ENCODE peak calls at places on chromosomes 1 and 21, in six cellular contexts. One of them, this sample, is unnamed.

GRCh38 chr1:87212431-87213125 is 116.1 kb upstream of the LMO4 start:
- DNase-seq in heart left ventricle: no peak
- DNase-seq in H9: no peak
- DNase-seq in ovary: no peak
- DNase-seq in sigmoid colon: no peak
- DNase-seq in fibroblast of lung: no peak
- DNase-seq in this sample: no peak

GRCh38 chr21:38751379-38752050 is 54.2 kb upstream of the ETS2 start:
- DNase-seq in sigmoid colon: no peak
- DNase-seq in heart left ventricle: peak
- DNase-seq in fibroblast of lung: peak
- DNase-seq in ovary: peak
- DNase-seq in H9: no peak
- DNase-seq in this sample: no peak

GRCh38 chr1:25774921-25775774 is 24.8 kb upstream of the SELENON start:
- DNase-seq in ovary: no peak
- DNase-seq in fibroblast of lung: no peak
- DNase-seq in sigmoid colon: no peak
- DNase-seq in H9: no peak
- DNase-seq in heart left ventricle: no peak
- DNase-seq in this sample: no peak

GRCh38 chr1:194931166-194931565 is 1677.1 kb downstream of the KCNT2 start:
- DNase-seq in heart left ventricle: no peak
- DNase-seq in sigmoid colon: no peak
- DNase-seq in ovary: no peak
- DNase-seq in fibroblast of lung: peak
- DNase-seq in H9: no peak
- DNase-seq in this sample: no peak

GRCh38 chr1:194889310-194889709 is 1702.9 kb upstream of the B3GALT2 start:
- DNase-seq in H9: no peak
- DNase-seq in ovary: no peak
- DNase-seq in fibroblast of lung: no peak
- DNase-seq in heart left ventricle: no peak
- DNase-seq in sigmoid colon: no peak
- DNase-seq in this sample: no peak

GRCh38 chr1:211111351-211111750 is 22.6 kb downstream of the KCNH1 start:
- DNase-seq in H9: no peak
- DNase-seq in heart left ventricle: no peak
- DNase-seq in fibroblast of lung: no peak
- DNase-seq in sigmoid colon: no peak
- DNase-seq in ovary: no peak
- DNase-seq in this sample: no peak

GRCh38 chr1:23585321-23586022 is 26.2 kb upstream of the ID3 start:
- DNase-seq in heart left ventricle: no peak
- DNase-seq in sigmoid colon: peak
- DNase-seq in H9: no peak
- DNase-seq in ovary: no peak
- DNase-seq in fibroblast of lung: peak
- DNase-seq in this sample: peak

GRCh38 chr1:180912801-180913616 is at the start of gene KIAA1614:
- DNase-seq in fibroblast of lung: peak
- DNase-seq in ovary: peak
- DNase-seq in heart left ventricle: peak
- DNase-seq in H9: peak
- DNase-seq in sigmoid colon: peak
- DNase-seq in this sample: peak

GRCh38 chr1:235682216-235682615 is 32.6 kb upstream of the GNG4 start:
- DNase-seq in sigmoid colon: no peak
- DNase-seq in heart left ventricle: no peak
- DNase-seq in fibroblast of lung: no peak
- DNase-seq in H9: no peak
- DNase-seq in ovary: no peak
- DNase-seq in this sample: no peak

GRCh38 chr1:3034728-3035610 is 13.7 kb downstream of the ACTRT2 start:
- DNase-seq in H9: no peak
- DNase-seq in sigmoid colon: peak
- DNase-seq in fibroblast of lung: no peak
- DNase-seq in heart left ventricle: no peak
- DNase-seq in ovary: peak
- DNase-seq in this sample: no peak

GRCh38 chr1:23198373-23198772 is 18.9 kb downstream of the HTR1D start:
- DNase-seq in sigmoid colon: no peak
- DNase-seq in heart left ventricle: no peak
- DNase-seq in fibroblast of lung: peak
- DNase-seq in H9: no peak
- DNase-seq in ovary: no peak
- DNase-seq in this sample: peak

GRCh38 chr1:42822833-42823392 is 5.7 kb upstream of the SVBP start:
- DNase-seq in ovary: no peak
- DNase-seq in sigmoid colon: no peak
- DNase-seq in heart left ventricle: no peak
- DNase-seq in H9: no peak
- DNase-seq in fibroblast of lung: peak
- DNase-seq in this sample: no peak

GRCh38 chr1:204680051-204680450 is 5.5 kb downstream of the LRRN2 start:
- DNase-seq in ovary: no peak
- DNase-seq in heart left ventricle: no peak
- DNase-seq in sigmoid colon: no peak
- DNase-seq in fibroblast of lung: no peak
- DNase-seq in H9: no peak
- DNase-seq in this sample: no peak

GRCh38 chr1:185608166-185608565 is 126.0 kb upstream of the HMCN1 start:
- DNase-seq in heart left ventricle: no peak
- DNase-seq in fibroblast of lung: no peak
- DNase-seq in H9: no peak
- DNase-seq in ovary: no peak
- DNase-seq in sigmoid colon: no peak
- DNase-seq in this sample: no peak

GRCh38 chr1:64516301-64516700 is 46.4 kb downstream of the CACHD1 start:
- DNase-seq in fibroblast of lung: no peak
- DNase-seq in H9: no peak
- DNase-seq in sigmoid colon: no peak
- DNase-seq in ovary: no peak
- DNase-seq in heart left ventricle: no peak
- DNase-seq in this sample: no peak

GRCh38 chr1:223153177-223154119 is 10.4 kb upstream of the TLR5 start:
- DNase-seq in fibroblast of lung: no peak
- DNase-seq in sigmoid colon: peak
- DNase-seq in H9: no peak
- DNase-seq in ovary: no peak
- DNase-seq in heart left ventricle: peak
- DNase-seq in this sample: no peak

GRCh38 chr1:172359531-172359991 is 60.9 kb upstream of the C1orf105 start:
- DNase-seq in sigmoid colon: no peak
- DNase-seq in H9: no peak
- DNase-seq in fibroblast of lung: peak
- DNase-seq in ovary: no peak
- DNase-seq in heart left ventricle: no peak
- DNase-seq in this sample: no peak

GRCh38 chr1:15262003-15262377 is 15.0 kb downstream of the FHAD1 start:
- DNase-seq in heart left ventricle: no peak
- DNase-seq in H9: no peak
- DNase-seq in fibroblast of lung: no peak
- DNase-seq in sigmoid colon: no peak
- DNase-seq in ovary: peak
- DNase-seq in this sample: no peak

GRCh38 chr1:15258828-15259588 is 12.0 kb downstream of the FHAD1 start:
- DNase-seq in ovary: peak
- DNase-seq in sigmoid colon: no peak
- DNase-seq in H9: no peak
- DNase-seq in heart left ventricle: no peak
- DNase-seq in fibroblast of lung: no peak
- DNase-seq in this sample: no peak

GRCh38 chr1:15259608-15260007 is 12.6 kb downstream of the FHAD1 start:
- DNase-seq in heart left ventricle: no peak
- DNase-seq in H9: no peak
- DNase-seq in sigmoid colon: no peak
- DNase-seq in ovary: peak
- DNase-seq in fibroblast of lung: no peak
- DNase-seq in this sample: no peak

GRCh38 chr1:15261155-15262002 is 14.4 kb downstream of the FHAD1 start:
- DNase-seq in fibroblast of lung: no peak
- DNase-seq in sigmoid colon: peak
- DNase-seq in H9: no peak
- DNase-seq in heart left ventricle: peak
- DNase-seq in ovary: peak
- DNase-seq in this sample: no peak

DNA sequence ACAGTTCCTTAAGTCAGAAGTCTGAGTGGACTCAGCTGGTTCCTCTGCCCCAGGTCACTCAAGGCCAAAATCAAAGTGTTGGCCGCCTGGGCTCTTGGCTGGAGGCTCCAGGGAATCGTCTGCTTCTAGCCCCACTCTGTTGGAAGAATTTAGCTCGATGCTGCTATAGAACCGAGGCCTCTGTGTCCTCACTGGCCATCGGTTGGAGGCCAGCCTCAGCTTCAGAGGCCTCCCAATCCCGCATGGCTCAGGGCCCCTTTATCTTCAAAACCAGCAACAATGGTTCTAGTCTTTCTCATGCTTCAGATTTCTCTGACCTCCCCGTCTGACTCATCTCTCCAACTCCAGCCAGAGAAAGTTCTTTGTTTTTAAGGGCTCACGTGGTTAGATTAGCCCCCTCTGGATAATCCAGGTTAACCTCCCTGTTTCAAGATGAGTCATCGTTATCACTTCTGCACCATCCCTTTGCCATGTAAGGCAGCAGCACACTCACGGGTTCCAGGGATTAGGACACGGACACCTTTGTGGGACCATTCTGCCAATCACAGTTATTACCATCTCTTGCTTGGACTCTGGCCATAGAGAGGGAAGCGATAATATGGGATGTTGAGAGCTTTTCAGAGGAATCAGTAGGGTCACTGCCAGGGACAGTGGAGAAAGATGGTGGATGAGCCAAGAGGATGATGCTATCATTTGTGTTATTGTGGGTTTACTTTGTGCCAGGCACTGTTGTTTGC is 13.6 kb downstream of the FHAD1 start:
- DNase-seq in sigmoid colon: no peak
- DNase-seq in H9: no peak
- DNase-seq in heart left ventricle: no peak
- DNase-seq in fibroblast of lung: peak
- DNase-seq in ovary: peak
- DNase-seq in this sample: peak
- TF ChIP-seq CTCF in sigmoid colon: no peak
- TF ChIP-seq CTCF in H9: no peak
- TF ChIP-seq CTCF in heart left ventricle: no peak
- TF ChIP-seq CTCF in fibroblast of lung: no peak
- TF ChIP-seq CTCF in ovary: no peak
- TF ChIP-seq CTCF in this sample: no peak

GRCh38 chr1:41507152-41507720 is 22.8 kb upstream of the EDN2 start:
- DNase-seq in heart left ventricle: no peak
- DNase-seq in fibroblast of lung: no peak
- DNase-seq in H9: no peak
- DNase-seq in ovary: no peak
- DNase-seq in sigmoid colon: no peak
- DNase-seq in this sample: no peak

GRCh38 chr1:41502912-41503311 is 18.4 kb upstream of the EDN2 start:
- DNase-seq in sigmoid colon: no peak
- DNase-seq in H9: no peak
- DNase-seq in fibroblast of lung: no peak
- DNase-seq in ovary: no peak
- DNase-seq in heart left ventricle: no peak
- DNase-seq in this sample: no peak

GRCh38 chr1:41503507-41504125 is 19.1 kb upstream of the EDN2 start:
- DNase-seq in ovary: no peak
- DNase-seq in sigmoid colon: no peak
- DNase-seq in fibroblast of lung: no peak
- DNase-seq in heart left ventricle: no peak
- DNase-seq in H9: no peak
- DNase-seq in this sample: no peak

GRCh38 chr1:41501581-41501980 is 17.1 kb upstream of the EDN2 start:
- DNase-seq in heart left ventricle: no peak
- DNase-seq in sigmoid colon: no peak
- DNase-seq in fibroblast of lung: no peak
- DNase-seq in H9: no peak
- DNase-seq in ovary: no peak
- DNase-seq in this sample: peak

GRCh38 chr1:41504126-41505035 is 19.9 kb upstream of the EDN2 start:
- DNase-seq in fibroblast of lung: peak
- DNase-seq in H9: no peak
- DNase-seq in sigmoid colon: no peak
- DNase-seq in heart left ventricle: no peak
- DNase-seq in ovary: no peak
- DNase-seq in this sample: peak
- H3K27ac ChIP-seq in fibroblast of lung: no peak
- H3K27ac ChIP-seq in H9: no peak
- H3K27ac ChIP-seq in sigmoid colon: no peak
- H3K27ac ChIP-seq in heart left ventricle: no peak
- H3K27ac ChIP-seq in ovary: no peak
- H3K27ac ChIP-seq in this sample: peak

DNA sequence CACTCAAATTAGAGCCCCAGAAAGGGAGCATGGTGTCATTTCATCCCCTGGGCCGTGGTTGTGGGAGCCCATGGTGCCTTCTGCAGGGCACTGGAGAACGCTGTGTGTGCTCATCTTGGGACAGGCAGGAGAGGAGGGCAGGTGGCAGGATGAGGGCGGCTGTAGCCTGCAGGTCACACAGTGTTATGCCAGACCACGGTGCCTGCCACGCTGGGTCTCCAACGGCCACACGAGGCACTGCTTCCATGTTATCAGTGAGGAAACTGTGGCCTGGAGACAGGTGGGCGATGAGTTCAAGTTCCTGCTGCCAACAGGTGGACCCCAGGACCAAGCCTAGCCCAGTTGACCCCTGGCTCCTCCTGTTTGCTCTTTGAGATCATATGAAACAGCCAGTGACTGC is 21.0 kb downstream of the ABCG1 start:
- DNase-seq in fibroblast of lung: no peak
- DNase-seq in H9: no peak
- DNase-seq in heart left ventricle: no peak
- DNase-seq in sigmoid colon: no peak
- DNase-seq in ovary: no peak
- DNase-seq in this sample: no peak
- TF ChIP-seq CTCF in fibroblast of lung: no peak
- TF ChIP-seq CTCF in H9: peak
- TF ChIP-seq CTCF in heart left ventricle: no peak
- TF ChIP-seq CTCF in sigmoid colon: no peak
- TF ChIP-seq CTCF in ovary: no peak
- TF ChIP-seq CTCF in this sample: no peak

GRCh38 chr1:15705184-15705566 is 21.1 kb downstream of the PLEKHM2 start:
- DNase-seq in fibroblast of lung: no peak
- DNase-seq in sigmoid colon: no peak
- DNase-seq in H9: no peak
- DNase-seq in heart left ventricle: no peak
- DNase-seq in ovary: no peak
- DNase-seq in this sample: no peak

GRCh38 chr1:15706751-15707150 is 22.6 kb downstream of the PLEKHM2 start:
- DNase-seq in heart left ventricle: no peak
- DNase-seq in fibroblast of lung: no peak
- DNase-seq in sigmoid colon: no peak
- DNase-seq in H9: no peak
- DNase-seq in ovary: no peak
- DNase-seq in this sample: no peak

GRCh38 chr1:15702722-15703550 is 18.8 kb downstream of the PLEKHM2 start:
- DNase-seq in ovary: peak
- DNase-seq in H9: peak
- DNase-seq in fibroblast of lung: no peak
- DNase-seq in sigmoid colon: no peak
- DNase-seq in heart left ventricle: peak
- DNase-seq in this sample: peak

GRCh38 chr1:15703562-15703961 is 19.4 kb downstream of the PLEKHM2 start:
- DNase-seq in sigmoid colon: peak
- DNase-seq in fibroblast of lung: peak
- DNase-seq in heart left ventricle: peak
- DNase-seq in H9: no peak
- DNase-seq in ovary: peak
- DNase-seq in this sample: peak

GRCh38 chr1:15704526-15705183 is 20.5 kb downstream of the PLEKHM2 start:
- DNase-seq in heart left ventricle: no peak
- DNase-seq in fibroblast of lung: no peak
- DNase-seq in sigmoid colon: no peak
- DNase-seq in ovary: peak
- DNase-seq in H9: no peak
- DNase-seq in this sample: no peak
- H3K27ac ChIP-seq in heart left ventricle: peak
- H3K27ac ChIP-seq in fibroblast of lung: peak
- H3K27ac ChIP-seq in sigmoid colon: peak
- H3K27ac ChIP-seq in ovary: peak
- H3K27ac ChIP-seq in H9: no peak
- H3K27ac ChIP-seq in this sample: peak

This sample was measured in RWPE1.